ENCODE peak calls at places on chromosomes 6 and 20, in four cellular contexts. L is astrocyte of the spinal cord, Y is amniotic stem cell, D is EL. C is an unnamed sample.

GRCh38 chr6:139990865-139991264 is 616.4 kb upstream of the CITED2 start:
- DNase-seq in L (peak), Y (no peak), D (no peak), C (no peak)

GRCh38 chr20:30488941-30489601 is 768.4 kb upstream of the DEFB115 start:
- DNase-seq in L (no peak), Y (no peak), D (no peak), C (no peak)

GRCh38 chr20:19828233-19828632 is 70.2 kb downstream of the RIN2 start:
- DNase-seq in L (peak), Y (no peak), D (peak), C (no peak)

GRCh38 chr20:23596856-23597255 is 8.9 kb downstream of the CST9 start:
- DNase-seq in L (peak), Y (no peak), D (no peak), C (no peak)

GRCh38 chr6:5379647-5380242 is 118.4 kb downstream of the FARS2 start:
- DNase-seq in L (peak), Y (no peak), D (peak), C (no peak)

GRCh38 chr20:58091810-58092209 is 136.6 kb downstream of the ANKRD60 start:
- DNase-seq in L (no peak), Y (no peak), D (no peak), C (no peak)

GRCh38 chr20:4366076-4366475 is 350.7 kb upstream of the RNF24 start:
- DNase-seq in L (no peak), Y (no peak), D (peak), C (no peak)

GRCh38 chr6:143803769-143804540 is 39.2 kb upstream of the LTV1 start:
- DNase-seq in L (no peak), Y (no peak), D (no peak), C (no peak)

GRCh38 chr20:7147220-7147601 is 379.7 kb downstream of the BMP2 start:
- DNase-seq in L (no peak), Y (no peak), D (no peak), C (no peak)

GRCh38 chr6:85354761-85355618 is 94.9 kb upstream of the NT5E start:
- DNase-seq in L (peak), Y (peak), D (peak), C (no peak)

GRCh38 chr6:84763397-84764331 is 734 bp downstream of the TBX18 start:
- DNase-seq in L (peak), Y (peak), D (peak), C (peak)

GRCh38 chr6:108160009-108160408 is 5.8 kb upstream of the NR2E1 start:
- DNase-seq in L (no peak), Y (no peak), D (no peak), C (no peak)

GRCh38 chr6:167275436-167275835 is 15.7 kb upstream of the UNC93A start:
- DNase-seq in L (no peak), Y (no peak), D (no peak), C (no peak)

GRCh38 chr20:24629668-24630067 is 160.2 kb downstream of the SYNDIG1 start:
- DNase-seq in L (no peak), Y (no peak), D (no peak), C (no peak)

GRCh38 chr6:147508073-147508870 is at the start of gene SAMD5:
- DNase-seq in L (peak), Y (peak), D (peak), C (peak)

GRCh38 chr6:170459451-170459850 is 93.7 kb downstream of the PSMB1 start:
- DNase-seq in L (peak), Y (no peak), D (peak), C (no peak)

GRCh38 chr6:169445661-169446581 is 192.3 kb upstream of the THBS2 start:
- DNase-seq in L (no peak), Y (no peak), D (no peak), C (no peak)

GRCh38 chr6:431986-432385 is 40.4 kb downstream of the IRF4 start:
- DNase-seq in L (peak), Y (no peak), D (no peak), C (no peak)

GRCh38 chr6:80214436-80215022 is 108.1 kb downstream of the BCKDHB start:
- DNase-seq in L (peak), Y (peak), D (peak), C (peak)

GRCh38 chr6:26493258-26493657 is 6.8 kb upstream of the BTN1A1 start:
- DNase-seq in L (no peak), Y (no peak), D (no peak), C (no peak)

GRCh38 chr6:157994126-157994795 is 12.6 kb downstream of the SYNJ2 start:
- DNase-seq in L (no peak), Y (no peak), D (peak), C (no peak)

GRCh38 chr20:33940701-33941100 is 53.0 kb upstream of the RALY start:
- DNase-seq in L (no peak), Y (no peak), D (no peak), C (no peak)

GRCh38 chr6:25066593-25066992 is 130.8 kb upstream of the RIPOR2 start:
- DNase-seq in L (no peak), Y (no peak), D (no peak), C (no peak)

GRCh38 chr6:24494726-24495515 is at the start of gene ALDH5A1:
- DNase-seq in L (peak), Y (peak), D (peak), C (no peak)

GRCh38 chr20:17570347-17571152 is 675 bp downstream of the DSTN start:
- DNase-seq in L (peak), Y (no peak), D (peak), C (no peak)

GRCh38 chr20:38791291-38791690 is 14.2 kb upstream of the PPP1R16B start:
- DNase-seq in L (no peak), Y (no peak), D (no peak), C (no peak)

GRCh38 chr20:5172167-5172586 is 45.4 kb downstream of the CDS2 start:
- DNase-seq in L (no peak), Y (no peak), D (no peak), C (no peak)

GRCh38 chr6:246349-246748 is 45.9 kb upstream of the DUSP22 start:
- DNase-seq in L (no peak), Y (no peak), D (no peak), C (no peak)

GRCh38 chr20:20552076-20552475 is 160.4 kb downstream of the RALGAPA2 start:
- DNase-seq in L (no peak), Y (no peak), D (no peak), C (no peak)

GRCh38 chr20:50385733-50386640 is 124.2 kb upstream of the PTPN1 start:
- DNase-seq in L (no peak), Y (no peak), D (no peak), C (no peak)

GRCh38 chr6:56226946-56227879 is 20.2 kb downstream of the COL21A1 start:
- DNase-seq in L (peak), Y (no peak), D (peak), C (no peak)

GRCh38 chr6:29603456-29603855 is 18.5 kb downstream of the OR2H2 start:
- DNase-seq in L (no peak), Y (no peak), D (no peak), C (no peak)

C was measured in HS-27A.